ENCODE peak calls at places on chromosomes 11 and 22, in ten cellular contexts. J is cardiac fibroblast; O is DMS153; A is NCI-H1930; X is BE2C; W is right lobe of liver; D is NT2/D1; V is substantia nigra; M is stimulated activated naive CD4-positive, alpha-beta T cell treated with Interleukin-2 at 50 U/mL for 16 hours; U is DMS53. Z is an unnamed sample.
A peak's percentile ranks its signal among the peaks of the same experiment; 100 is the strongest.

GRCh38 chr11:85725510-85726258 is 39.7 kb upstream of the CCDC89 start:
- DNase-seq in J (peak; percentile 91), O (no peak), A (no peak), X (no peak), W (no peak), D (no peak), V (no peak), M (no peak), U (peak; percentile 82), Z (no peak)

GRCh38 chr11:17967661-17968060 is 45.2 kb downstream of the SERGEF start:
- DNase-seq in J (no peak), O (no peak), A (no peak), X (no peak), W (no peak), D (no peak), V (no peak), M (no peak), U (no peak), Z (no peak)

GRCh38 chr22:38728899-38729796 is 23.4 kb downstream of the GTPBP1 start:
- DNase-seq in J (no peak), O (no peak), A (no peak), X (no peak), W (no peak), D (no peak), V (no peak), M (no peak), U (no peak), Z (no peak)

GRCh38 chr11:85682330-85683305 is 3.4 kb downstream of the CCDC89 start:
- DNase-seq in J (peak; percentile 49), O (peak; percentile 11), A (peak; percentile 66), X (peak; percentile 86), W (peak; percentile 70), D (no peak), V (peak; percentile 60), M (peak; percentile 48), U (peak; percentile 91), Z (no peak)

GRCh38 chr11:46663277-46663940 is 37.0 kb downstream of the ARHGAP1 start:
- DNase-seq in J (peak; percentile 30), O (no peak), A (no peak), X (no peak), W (peak; percentile 13), D (no peak), V (no peak), M (no peak), U (no peak), Z (no peak)

GRCh38 chr22:45552017-45552411 is 49.3 kb downstream of the FBLN1 start:
- DNase-seq in J (no peak), O (no peak), A (no peak), X (no peak), W (no peak), D (no peak), V (no peak), M (no peak), U (no peak), Z (no peak)

GRCh38 chr11:32809313-32809712 is 14.9 kb upstream of the CCDC73 start:
- DNase-seq in J (peak; percentile 81), O (peak; percentile 23), A (peak; percentile 65), X (peak; percentile 67), W (peak; percentile 80), D (peak; percentile 57), V (peak; percentile 57), M (peak; percentile 19), U (peak; percentile 76), Z (peak; percentile 82)

GRCh38 chr11:130848361-130849214 is 67.7 kb downstream of the SNX19 start:
- DNase-seq in J (no peak), O (no peak), A (no peak), X (no peak), W (no peak), D (no peak), V (no peak), M (no peak), U (no peak), Z (no peak)

GRCh38 chr11:16997624-16998023 is 16.6 kb downstream of the PLEKHA7 start:
- DNase-seq in J (no peak), O (no peak), A (no peak), X (no peak), W (peak; percentile 85), D (no peak), V (no peak), M (no peak), U (no peak), Z (no peak)

Z was measured in HAP-1.